ENCODE peak calls at places on chromosomes 1 and 21, in four cellular contexts. One of them, this sample, is unnamed.

GRCh38 chr1:22540311-22540710 is 23.0 kb upstream of the EPHA8 start:
- DNase-seq in HuH-7: no peak
- DNase-seq in KBM-7: no peak
- DNase-seq in left lobe of liver: no peak
- DNase-seq in this sample: no peak

GRCh38 chr1:12595839-12596821 is 21.9 kb downstream of the DHRS3 start:
- DNase-seq in HuH-7: peak
- DNase-seq in KBM-7: no peak
- DNase-seq in left lobe of liver: peak
- DNase-seq in this sample: no peak

GRCh38 chr1:54453509-54453908 is 47.3 kb upstream of the SSBP3 start:
- DNase-seq in HuH-7: no peak
- DNase-seq in KBM-7: no peak
- DNase-seq in left lobe of liver: no peak
- DNase-seq in this sample: no peak

GRCh38 chr1:174875306-174875705 is 124.4 kb upstream of the CACYBP start:
- DNase-seq in HuH-7: no peak
- DNase-seq in KBM-7: no peak
- DNase-seq in left lobe of liver: peak
- DNase-seq in this sample: no peak

GRCh38 chr1:198638441-198638840 is 399 bp upstream of the PTPRC start:
- DNase-seq in HuH-7: no peak
- DNase-seq in KBM-7: no peak
- DNase-seq in left lobe of liver: no peak
- DNase-seq in this sample: no peak

GRCh38 chr21:37405629-37406028 is 39.1 kb downstream of the DYRK1A start:
- DNase-seq in HuH-7: no peak
- DNase-seq in KBM-7: no peak
- DNase-seq in left lobe of liver: no peak
- DNase-seq in this sample: no peak

GRCh38 chr1:25503551-25504426 is 39.6 kb upstream of the LDLRAP1 start:
- DNase-seq in HuH-7: peak
- DNase-seq in KBM-7: peak
- DNase-seq in left lobe of liver: peak
- DNase-seq in this sample: no peak

GRCh38 chr1:231319080-231319479 is 18.6 kb downstream of the EXOC8 start:
- DNase-seq in HuH-7: no peak
- DNase-seq in KBM-7: no peak
- DNase-seq in left lobe of liver: no peak
- DNase-seq in this sample: no peak

GRCh38 chr1:225736651-225737097 is 41.0 kb upstream of the SRP9 start:
- DNase-seq in HuH-7: no peak
- DNase-seq in KBM-7: no peak
- DNase-seq in left lobe of liver: peak
- DNase-seq in this sample: no peak

GRCh38 chr1:116472431-116472961 is 98.3 kb downstream of the CD58 start:
- DNase-seq in HuH-7: no peak
- DNase-seq in KBM-7: no peak
- DNase-seq in left lobe of liver: no peak
- DNase-seq in this sample: no peak

GRCh38 chr21:44874497-44875331 is 1.2 kb upstream of the PTTG1IP start:
- DNase-seq in HuH-7: no peak
- DNase-seq in KBM-7: peak
- DNase-seq in left lobe of liver: peak
- DNase-seq in this sample: peak

GRCh38 chr1:63951076-63951946 is 177.5 kb downstream of the ROR1 start:
- DNase-seq in HuH-7: no peak
- DNase-seq in KBM-7: no peak
- DNase-seq in left lobe of liver: no peak
- DNase-seq in this sample: no peak

GRCh38 chr21:15795533-15795932 is 65.8 kb downstream of the USP25 start:
- DNase-seq in HuH-7: no peak
- DNase-seq in KBM-7: no peak
- DNase-seq in left lobe of liver: no peak
- DNase-seq in this sample: no peak

GRCh38 chr1:202193614-202194327 is at the start of gene LGR6:
- DNase-seq in HuH-7: no peak
- DNase-seq in KBM-7: no peak
- DNase-seq in left lobe of liver: no peak
- DNase-seq in this sample: no peak

GRCh38 chr1:55813619-55814018 is 598.5 kb upstream of the USP24 start:
- DNase-seq in HuH-7: peak
- DNase-seq in KBM-7: no peak
- DNase-seq in left lobe of liver: peak
- DNase-seq in this sample: no peak

GRCh38 chr1:77060000-77060399 is 159.2 kb downstream of the PIGK start:
- DNase-seq in HuH-7: no peak
- DNase-seq in KBM-7: peak
- DNase-seq in left lobe of liver: no peak
- DNase-seq in this sample: peak

GRCh38 chr21:44544566-44544965 is 4.6 kb upstream of the KRTAP10-1 start:
- DNase-seq in HuH-7: no peak
- DNase-seq in KBM-7: no peak
- DNase-seq in left lobe of liver: no peak
- DNase-seq in this sample: no peak

GRCh38 chr1:205547932-205548827 is 43.7 kb downstream of the CDK18 start:
- DNase-seq in HuH-7: no peak
- DNase-seq in KBM-7: no peak
- DNase-seq in left lobe of liver: peak
- DNase-seq in this sample: no peak

This sample was measured in GDM1.